ENCODE peak calls at places on chromosomes 2 and 18, in four cellular contexts. R, L, T and E are unnamed samples.

GRCh38 chr2:149617476-149617875 is 29.9 kb upstream of the MMADHC start:
- DNase-seq in R (no peak), L (no peak), T (no peak), E (no peak)

GRCh38 chr2:8993902-8994278 is 9.6 kb downstream of the MBOAT2 start:
- DNase-seq in R (no peak), L (no peak), T (no peak), E (no peak)

GRCh38 chr2:37934591-37935513 is 9.8 kb downstream of the RMDN2 start:
- DNase-seq in L (no peak), R (no peak), T (no peak), E (no peak)

GRCh38 chr18:53682796-53683195 is 541.7 kb downstream of the MBD2 start:
- DNase-seq in L (no peak), T (no peak), R (no peak), E (no peak)

GRCh38 chr2:44715671-44716077 is 225.8 kb upstream of the SIX3 start:
- DNase-seq in R (no peak), L (no peak), T (peak; percentile 19), E (no peak)

GRCh38 chr2:13650586-13651180 is 933.9 kb downstream of the TRIB2 start:
- DNase-seq in T (no peak), R (no peak), L (peak; percentile 2), E (no peak)

GRCh38 chr2:124476291-124476690 is 451.2 kb downstream of the CNTNAP5 start:
- DNase-seq in T (no peak), R (no peak), L (no peak), E (no peak)

GRCh38 chr2:33518929-33519328 is 42.5 kb downstream of the RASGRP3 start:
- DNase-seq in R (no peak), T (no peak), L (no peak), E (no peak)

GRCh38 chr2:117945296-117945695 is 68.6 kb downstream of the CCDC93 start:
- DNase-seq in L (no peak), R (no peak), T (no peak), E (no peak)

GRCh38 chr2:88903744-88904353 is 212.4 kb downstream of the RPIA start:
- DNase-seq in T (peak; percentile 31), L (peak; percentile 31), R (no peak), E (no peak)

GRCh38 chr2:29880084-29880483 is 41.3 kb downstream of the ALK start:
- DNase-seq in L (no peak), R (no peak), T (no peak), E (no peak)

GRCh38 chr2:219119422-219120043 is 41.1 kb downstream of the NHEJ1 start:
- DNase-seq in T (peak; percentile 27), R (peak; percentile 83), L (peak; percentile 60), E (no peak)

GRCh38 chr2:72896446-72896845 is 9.2 kb downstream of the SPR start:
- DNase-seq in L (no peak), T (no peak), R (no peak), E (no peak)

GRCh38 chr2:60148717-60149116 is 404.7 kb downstream of the BCL11A start:
- DNase-seq in L (peak; percentile 68), T (no peak), R (no peak), E (no peak)

GRCh38 chr2:238601433-238602222 is 174.9 kb downstream of the ASB1 start:
- DNase-seq in R (no peak), L (no peak), T (no peak), E (peak; percentile 62)

GRCh38 chr2:24009680-24010476 is at the start of gene MFSD2B:
- DNase-seq in R (no peak), T (no peak), L (no peak), E (no peak)

GRCh38 chr2:188695953-188696352 is 278.2 kb upstream of the COL3A1 start:
- DNase-seq in L (no peak), T (no peak), R (no peak), E (no peak)

GRCh38 chr2:20723543-20723942 is 56.6 kb downstream of the GDF7 start:
- DNase-seq in L (no peak), T (no peak), R (no peak), E (no peak)

GRCh38 chr18:79547413-79548076 is 132.1 kb upstream of the CTDP1 start:
- DNase-seq in L (no peak), R (no peak), T (no peak), E (peak; percentile 14)

GRCh38 chr2:100741880-100742814 is 77.8 kb upstream of the NPAS2 start:
- DNase-seq in L (no peak), R (no peak), T (no peak), E (no peak)

GRCh38 chr18:61833387-61833786 is 59.4 kb downstream of the RNF152 start:
- DNase-seq in T (no peak), L (peak; percentile 36), R (no peak), E (no peak)

GRCh38 chr18:55250729-55251128 is 291.5 kb upstream of the CCDC68 start:
- DNase-seq in T (no peak), L (no peak), R (no peak), E (no peak)

GRCh38 chr2:212157011-212157410 is 381.6 kb downstream of the ERBB4 start:
- DNase-seq in T (no peak), L (no peak), R (no peak), E (no peak)

GRCh38 chr2:181106789-181107418 is 126.5 kb downstream of the UBE2E3 start:
- DNase-seq in R (no peak), L (no peak), T (peak; percentile 73), E (no peak)

GRCh38 chr2:9235388-9236344 is 29.1 kb downstream of the ASAP2 start:
- DNase-seq in T (no peak), L (no peak), R (no peak), E (peak; percentile 52)

GRCh38 chr2:63399171-63399570 is 189.1 kb downstream of the WDPCP start:
- DNase-seq in T (no peak), L (no peak), R (no peak), E (no peak)

GRCh38 chr2:177334940-177335543 is 57.5 kb upstream of the AGPS start:
- DNase-seq in T (peak; percentile 33), L (peak; percentile 47), R (no peak), E (peak; percentile 24)

GRCh38 chr2:190468814-190469569 is 60.8 kb downstream of the MFSD6 start:
- DNase-seq in T (peak; percentile 35), L (peak; percentile 13), R (no peak), E (no peak)

GRCh38 chr2:105143467-105144127 is 97.9 kb upstream of the GPR45 start:
- DNase-seq in L (no peak), T (no peak), R (peak; percentile 79), E (no peak)

GRCh38 chr2:202361133-202361532 is 15.0 kb upstream of the BMPR2 start:
- DNase-seq in T (no peak), L (no peak), R (no peak), E (no peak)

GRCh38 chr2:105926960-105927678 is 182.4 kb downstream of the NCK2 start:
- DNase-seq in T (no peak), R (peak; percentile 80), L (no peak), E (no peak)

GRCh38 chr2:187783446-187783845 is 229.2 kb upstream of the TFPI start:
- DNase-seq in R (no peak), T (no peak), L (no peak), E (no peak)

GRCh38 chr18:4405965-4406364 is 49.1 kb downstream of the DLGAP1 start:
- DNase-seq in R (no peak), L (no peak), T (no peak), E (no peak)

GRCh38 chr2:79564065-79564464 is 51.2 kb downstream of the CTNNA2 start:
- DNase-seq in T (no peak), R (no peak), L (no peak), E (no peak)

GRCh38 chr2:27606611-27607010 is 22.2 kb downstream of the CCDC121 start:
- DNase-seq in T (no peak), R (no peak), L (no peak), E (no peak)

GRCh38 chr18:49893036-49893435 is 79.7 kb upstream of the ACAA2 start:
- DNase-seq in R (no peak), T (no peak), L (no peak), E (no peak)
- TF ChIP-seq POLR2AphosphoS5 in R (no peak), T (no peak), L (no peak), E (no peak)

GRCh38 chr18:27413495-27414401 is 228.6 kb upstream of the CHST9 start:
- DNase-seq in T (no peak), L (no peak), R (no peak), E (no peak)
- TF ChIP-seq POLR2AphosphoS5 in T (no peak), L (no peak), R (no peak), E (no peak)

GRCh38 chr18:57352271-57352701 is at the start of gene ST8SIA3:
- DNase-seq in L (no peak), T (no peak), R (no peak), E (no peak)
- TF ChIP-seq POLR2AphosphoS5 in L (no peak), T (no peak), R (no peak), E (no peak)

GRCh38 chr2:239804161-239805042 is 220.7 kb downstream of the NDUFA10 start:
- DNase-seq in L (no peak), T (no peak), R (no peak), E (no peak)

GRCh38 chr2:239802101-239802649 is 223.0 kb downstream of the NDUFA10 start:
- DNase-seq in T (no peak), R (no peak), L (no peak), E (no peak)

GRCh38 chr2:239805043-239805329 is 220.2 kb downstream of the NDUFA10 start:
- DNase-seq in L (no peak), T (no peak), R (no peak), E (no peak)

GRCh38 chr2:239803102-239803763 is 221.9 kb downstream of the NDUFA10 start:
- DNase-seq in T (no peak), L (no peak), R (no peak), E (no peak)

DNA sequence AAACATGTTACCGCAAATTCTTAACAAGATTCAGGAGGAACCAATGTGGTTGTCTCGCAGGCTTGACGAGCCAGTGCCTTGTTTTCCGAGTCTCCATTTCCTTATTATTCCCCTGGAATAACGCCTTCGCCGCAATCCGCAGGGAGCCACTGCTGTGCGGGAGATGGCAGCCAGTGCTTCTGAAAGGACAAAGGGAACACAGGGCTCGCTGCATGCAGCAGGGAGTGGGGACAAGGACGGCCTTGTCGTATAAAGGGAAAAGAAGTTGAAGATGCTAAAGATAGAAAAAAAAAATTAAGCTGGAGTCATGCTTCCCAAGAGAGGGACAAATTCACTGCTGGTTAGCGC is 221.4 kb downstream of the NDUFA10 start:
- DNase-seq in R (no peak), L (no peak), T (no peak), E (no peak)
- TF ChIP-seq POLR2AphosphoS5 in R (no peak), L (no peak), T (no peak), E (no peak)

GRCh38 chr2:6794484-6794883 is 71.2 kb downstream of the CMPK2 start:
- DNase-seq in T (no peak), L (no peak), R (no peak), E (no peak)

GRCh38 chr2:6789559-6790138 is 76.1 kb downstream of the CMPK2 start:
- DNase-seq in L (no peak), R (no peak), T (no peak), E (no peak)

GRCh38 chr2:6793371-6793770 is 72.3 kb downstream of the CMPK2 start:
- DNase-seq in T (no peak), R (no peak), L (peak; percentile 39), E (no peak)

GRCh38 chr2:6791682-6792081 is 74.0 kb downstream of the CMPK2 start:
- DNase-seq in R (no peak), L (no peak), T (no peak), E (no peak)

DNA sequence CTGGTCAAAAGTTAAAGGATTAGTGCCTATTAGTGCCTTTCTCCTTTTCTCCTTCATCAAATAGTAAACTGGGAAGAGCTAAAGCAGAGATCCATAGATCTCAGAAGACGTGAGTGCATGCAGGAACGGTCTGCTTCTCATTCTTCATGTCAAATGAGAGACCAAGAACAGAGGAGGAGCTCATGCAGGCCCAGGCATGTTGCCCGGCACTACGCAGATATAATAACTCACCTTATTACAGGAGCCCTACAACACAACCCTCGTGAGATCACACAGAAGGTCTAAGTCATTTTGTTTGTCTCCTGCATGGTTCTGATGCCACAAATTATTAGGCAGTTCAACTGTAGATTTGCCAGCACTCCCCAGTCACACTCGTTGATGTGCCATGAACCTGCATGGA is 71.8 kb downstream of the CMPK2 start:
- DNase-seq in L (no peak), R (no peak), T (no peak), E (no peak)
- TF ChIP-seq POLR2AphosphoS5 in L (no peak), R (no peak), T (no peak), E (no peak)